ENCODE peak calls at places on chromosomes 12 and 14, in ten cellular contexts. I is ovary, X is GM12878, Z is uterus, P is A549, D is tibial nerve, R is adrenal gland, J is Peyer's patch, M is heart left ventricle, U is transverse colon. Y is an unnamed sample.

GRCh38 chr14:24605435-24606190 is 3.9 kb downstream of the GZMH start:
- DNase-seq in P (peak; percentile 41), J (peak; percentile 76), R (no peak), M (no peak), I (no peak), U (peak; percentile 40), D (no peak), Z (no peak), X (no peak), Y (no peak)

GRCh38 chr14:79544671-79545070 is 666.6 kb downstream of the DIO2 start:
- DNase-seq in I (no peak), J (no peak), M (no peak), P (no peak), R (no peak), U (no peak), D (no peak), Z (no peak), X (no peak), Y (no peak)

GRCh38 chr12:46872135-46872534 is 46.3 kb upstream of the SLC38A4 start:
- DNase-seq in Z (no peak), P (no peak), I (no peak), U (no peak), M (no peak), J (no peak), R (no peak), X (no peak), D (no peak), Y (no peak)

GRCh38 chr12:60308366-60309000 is 712.7 kb downstream of the SLC16A7 start:
- DNase-seq in X (no peak), I (no peak), M (no peak), Z (no peak), P (no peak), J (no peak), D (no peak), U (no peak), R (no peak), Y (no peak)

GRCh38 chr12:63151061-63151897 is at the start of gene AVPR1A:
- DNase-seq in D (no peak), Z (peak; percentile 57), I (no peak), M (peak; percentile 49), P (peak; percentile 33), J (no peak), X (no peak), R (peak; percentile 82), U (no peak), Y (peak; percentile 84)

GRCh38 chr12:1797991-1798733 is 22.2 kb upstream of the LRTM2 start:
- DNase-seq in D (no peak), Z (no peak), P (no peak), R (no peak), I (no peak), J (peak; percentile 44), U (no peak), M (no peak), X (no peak), Y (peak; percentile 86)

GRCh38 chr14:76708028-76708427 is 53.2 kb upstream of the VASH1 start:
- DNase-seq in P (no peak), U (no peak), Z (no peak), J (peak; percentile 3), D (no peak), M (no peak), X (no peak), I (no peak), R (no peak), Y (no peak)

GRCh38 chr12:51686727-51687126 is 95.7 kb downstream of the SCN8A start:
- DNase-seq in J (no peak), D (no peak), M (no peak), P (no peak), U (no peak), R (no peak), Z (no peak), X (no peak), I (no peak), Y (no peak)

GRCh38 chr14:51002406-51002984 is 58.2 kb upstream of the PYGL start:
- DNase-seq in Z (no peak), D (no peak), R (no peak), U (no peak), J (no peak), X (no peak), M (no peak), P (no peak), I (no peak), Y (no peak)

GRCh38 chr14:56816575-56817391 is 6.5 kb upstream of the OTX2 start:
- DNase-seq in Z (no peak), R (no peak), U (no peak), J (no peak), M (no peak), X (no peak), P (no peak), D (no peak), I (no peak), Y (no peak)

GRCh38 chr12:118391836-118392235 is 15.5 kb downstream of the SUDS3 start:
- DNase-seq in Z (no peak), I (no peak), X (no peak), D (no peak), R (no peak), P (no peak), J (no peak), U (no peak), M (no peak), Y (no peak)

GRCh38 chr12:111766608-111767361 is at the start of gene ALDH2:
- DNase-seq in M (peak; percentile 87), U (peak; percentile 84), Z (peak; percentile 81), P (peak; percentile 85), X (no peak), J (peak; percentile 86), I (peak; percentile 86), D (peak; percentile 74), R (peak; percentile 71), Y (peak; percentile 94)
- TF ChIP-seq POLR2A in M (no peak), U (peak; percentile 86), Z (peak; percentile 72), P (peak; percentile 73), X (peak; percentile 66), J (peak; percentile 65), I (peak; percentile 84), D (peak; percentile 48), R (peak; percentile 46), Y (no peak)

GRCh38 chr14:85529803-85530574 is at the start of gene FLRT2:
- DNase-seq in X (no peak), J (peak; percentile 55), I (peak; percentile 83), M (peak; percentile 57), Z (peak; percentile 30), D (peak; percentile 82), P (peak; percentile 33), R (peak; percentile 56), U (no peak), Y (peak; percentile 56)

GRCh38 chr14:85527458-85527857 is 2.5 kb upstream of the FLRT2 start:
- DNase-seq in J (no peak), M (no peak), P (no peak), X (no peak), I (no peak), U (no peak), D (no peak), Z (no peak), R (no peak), Y (no peak)

GRCh38 chr14:85528882-85529585 is 910 bp upstream of the FLRT2 start:
- DNase-seq in U (no peak), D (no peak), I (peak; percentile 28), J (no peak), X (no peak), P (no peak), M (no peak), Z (no peak), R (peak; percentile 17), Y (peak; percentile 33)

GRCh38 chr14:85527006-85527405 is 2.9 kb upstream of the FLRT2 start:
- DNase-seq in I (no peak), P (no peak), R (no peak), D (no peak), M (no peak), X (no peak), U (no peak), Z (no peak), J (no peak), Y (no peak)

DNA sequence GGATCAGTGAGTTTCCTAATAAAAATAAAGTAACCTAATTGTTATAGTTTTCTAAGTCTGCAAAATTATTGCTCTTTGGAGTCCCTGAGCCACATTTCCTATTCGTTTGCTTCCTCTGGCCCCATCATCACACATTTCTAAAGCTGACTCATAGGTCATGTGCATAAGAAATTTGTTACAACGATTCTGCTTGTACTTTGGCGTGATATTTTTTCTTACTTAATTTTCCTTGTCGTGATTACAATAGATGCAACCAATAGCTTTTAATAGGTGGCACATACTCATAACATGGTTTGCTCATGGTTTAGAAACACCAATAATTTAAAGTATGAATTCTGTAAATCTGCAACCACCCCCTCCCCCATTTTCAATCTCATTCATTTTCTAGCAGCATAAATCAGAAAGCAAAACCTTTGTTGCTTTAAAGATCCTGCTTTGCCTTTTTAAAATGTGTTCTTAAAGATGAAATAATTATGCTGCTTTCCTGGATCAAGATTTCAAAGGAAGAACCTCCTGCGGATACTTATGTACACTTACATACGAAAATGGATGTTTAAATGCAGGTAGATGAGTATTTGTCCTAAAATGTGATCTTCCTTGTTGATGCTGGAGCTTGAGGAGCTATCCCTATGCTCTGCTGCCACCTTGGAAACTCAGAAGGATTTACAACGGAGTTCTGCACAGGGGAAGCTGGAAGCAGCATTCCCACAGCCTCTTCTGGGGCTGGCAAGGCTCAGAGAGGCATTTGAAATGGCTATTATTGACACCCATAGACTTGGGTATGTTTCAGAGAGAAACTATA is 1.7 kb upstream of the FLRT2 start:
- DNase-seq in J (no peak), M (peak; percentile 29), R (peak; percentile 44), X (no peak), D (no peak), P (peak; percentile 56), I (peak; percentile 53), Z (no peak), U (no peak), Y (no peak)
- TF ChIP-seq CTCF in J (peak; percentile 33), M (no peak), R (peak; percentile 19), X (no peak), D (peak; percentile 46), P (peak; percentile 80), I (peak; percentile 47), Z (peak; percentile 35), U (peak; percentile 17), Y (no peak)

GRCh38 chr14:74954232-74954946 is 1.0 kb downstream of the PGF start:
- DNase-seq in J (no peak), X (no peak), U (no peak), D (no peak), R (no peak), Z (no peak), M (peak; percentile 54), P (no peak), I (no peak), Y (no peak)
- H3K4me3 ChIP-seq in J (peak overlapping the region; percentile 66), X (no peak overlapping the region), U (peak overlapping the region; percentile 46), D (peak overlapping the region; percentile 60), R (no peak overlapping the region), Z (peak overlapping the region; percentile 40), M (peak overlapping the region; percentile 51), P (no peak overlapping the region), I (peak overlapping the region; percentile 23), Y (no peak overlapping the region)

DNA sequence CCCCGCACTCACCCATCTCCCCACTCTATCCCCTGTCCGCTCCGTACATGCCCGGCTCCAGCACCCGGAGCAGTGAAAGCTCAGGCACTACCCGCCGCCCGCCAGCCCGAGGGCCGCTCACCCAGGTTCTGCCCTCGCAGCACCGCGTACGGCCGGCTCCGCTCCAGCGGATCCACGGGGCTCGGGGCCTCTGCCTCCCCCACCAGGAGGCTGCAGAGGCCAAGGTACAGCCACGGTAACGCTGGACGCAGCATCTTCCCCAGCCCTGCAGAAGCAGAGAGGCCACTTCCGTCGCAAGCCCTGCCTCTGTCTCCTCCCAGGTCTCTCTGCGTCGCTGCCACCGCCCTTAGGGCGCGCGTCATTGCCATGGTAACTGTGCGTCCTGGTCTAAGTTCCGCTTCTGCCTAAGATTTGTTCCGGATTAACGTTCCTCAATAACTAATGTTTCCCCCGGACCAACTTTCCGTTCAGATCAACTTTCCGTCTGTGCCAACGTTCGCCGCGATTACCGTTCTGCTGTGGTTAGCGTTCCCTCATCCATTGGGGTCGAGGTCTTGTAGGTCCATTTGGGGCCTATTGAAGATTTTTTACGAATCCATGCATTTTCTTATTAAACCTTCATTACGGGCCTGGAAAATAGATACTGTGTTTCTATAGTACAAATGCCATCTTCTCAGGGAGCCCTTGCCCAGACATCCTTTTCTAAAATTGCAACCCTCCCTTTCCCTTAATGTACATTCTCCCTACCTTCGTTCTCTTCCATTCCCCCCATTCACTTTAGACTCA is at the start of gene C12orf76:
- DNase-seq in J (peak; percentile 98), Z (peak; percentile 91), X (peak; percentile 96), R (peak; percentile 96), M (peak; percentile 96), D (peak; percentile 91), P (peak; percentile 93), U (peak; percentile 95), I (peak; percentile 92), Y (peak; percentile 97)
- TF ChIP-seq POLR2A in J (peak; percentile 39), Z (no peak), X (peak; percentile 82), R (no peak), M (no peak), D (peak; percentile 56), P (peak; percentile 94), U (peak; percentile 67), I (no peak), Y (no peak)